ENCODE peak calls at places on chromosomes 11 and 22, in ten cellular contexts. P is NT2/D1; A is fibroblast of pulmonary artery; U is A172; M is AG09309; F is endothelial cell; J is neural crest cell; N is stimulated activated CD4-positive, alpha-beta T cell treated with anti-CD3 and anti-CD28 coated beads, Interleukin-15, amount 100 ng/mL, for 24 hours; L is nucleus accumbens; Y is lung. C is an unnamed sample.

GRCh38 chr11:72301486-72301885 is 57.5 kb upstream of the PHOX2A start:
- DNase-seq in A (no peak), Y (no peak), N (no peak), F (no peak), M (no peak), U (no peak), J (no peak), P (no peak), L (no peak), C (no peak)

GRCh38 chr11:3103076-3103475 is 45.9 kb upstream of the CARS1 start:
- DNase-seq in U (no peak), F (no peak), L (no peak), A (no peak), J (no peak), Y (no peak), N (no peak), M (no peak), P (no peak), C (no peak)

GRCh38 chr11:75558939-75559843 is 2.9 kb upstream of the SERPINH1 start:
- DNase-seq in J (no peak), Y (peak; percentile 81), L (no peak), A (peak; percentile 93), P (no peak), F (peak; percentile 42), U (no peak), M (no peak), N (no peak), C (no peak)

GRCh38 chr11:15216678-15217077 is 102.0 kb downstream of the INSC start:
- DNase-seq in P (no peak), F (no peak), Y (no peak), L (no peak), M (no peak), A (no peak), U (no peak), J (no peak), N (peak; percentile 12), C (no peak)

GRCh38 chr11:2590951-2591754 is 108.6 kb downstream of the KCNQ1OT1 start:
- DNase-seq in M (no peak), F (no peak), Y (no peak), L (peak; percentile 70), A (no peak), P (no peak), N (no peak), U (no peak), J (no peak), C (peak; percentile 5)

GRCh38 chr11:69295995-69296889 is 2.3 kb downstream of the MYEOV start:
- DNase-seq in M (peak; percentile 79), J (no peak), A (peak; percentile 93), L (no peak), Y (peak; percentile 63), N (no peak), U (no peak), F (no peak), P (no peak), C (no peak)

GRCh38 chr22:27105142-27106025 is 448.0 kb downstream of the MIAT start:
- DNase-seq in J (no peak), M (peak; percentile 80), L (no peak), A (peak; percentile 92), Y (no peak), F (no peak), N (no peak), P (no peak), U (peak; percentile 43), C (no peak)

GRCh38 chr22:27627444-27627833 is 174.1 kb downstream of the MN1 start:
- DNase-seq in J (no peak), M (no peak), Y (no peak), F (no peak), N (no peak), L (no peak), A (peak; percentile 10), U (no peak), P (no peak), C (no peak)

GRCh38 chr11:69699213-69699612 is 4.6 kb downstream of the FGF19 start:
- DNase-seq in U (no peak), N (no peak), P (no peak), J (no peak), M (no peak), Y (no peak), F (no peak), L (no peak), A (no peak), C (no peak)

C was measured in central memory CD8-positive, alpha-beta T cell.